ENCODE peak calls at places on chromosomes 1 and 21, in four cellular contexts. P is pancreas, K is left ventricle myocardium inferior, H is upper lobe of right lung. L is an unnamed sample.

GRCh38 chr21:34548782-34549376 is 36.9 kb upstream of the KCNE1 start:
- DNase-seq in P (no peak), H (no peak), K (no peak), L (no peak)

GRCh38 chr1:12438349-12438924 is 179.6 kb downstream of the DHRS3 start:
- DNase-seq in P (no peak), K (no peak), H (no peak), L (no peak)

GRCh38 chr21:44802396-44803153 is 955 bp upstream of the UBE2G2 start:
- DNase-seq in P (no peak), H (no peak), K (no peak), L (no peak)

GRCh38 chr1:109818351-109819325 is 54.9 kb upstream of the EPS8L3 start:
- DNase-seq in K (no peak), H (no peak), P (no peak), L (no peak)

GRCh38 chr21:44951186-44951915 is 11.5 kb downstream of the SLX9 start:
- DNase-seq in P (no peak), H (peak; percentile 59), K (peak; percentile 19), L (no peak)

GRCh38 chr1:245301921-245302320 is 147.1 kb downstream of the KIF26B start:
- DNase-seq in P (no peak), H (no peak), K (no peak), L (no peak)

GRCh38 chr1:45221716-45222115 is 15.3 kb upstream of the ZSWIM5 start:
- DNase-seq in P (no peak), H (no peak), K (no peak), L (no peak)

GRCh38 chr1:86416343-86416742 is 7.6 kb upstream of the CLCA2 start:
- DNase-seq in H (no peak), K (no peak), P (no peak), L (no peak)

GRCh38 chr1:20143318-20143717 is 4.2 kb downstream of the PLA2G2F start:
- DNase-seq in P (no peak), H (peak; percentile 53), K (no peak), L (no peak)

GRCh38 chr21:41506526-41507520 is 1.1 kb downstream of the TMPRSS2 start:
- DNase-seq in K (no peak), P (peak; percentile 73), H (peak; percentile 83), L (no peak)

GRCh38 chr21:41507521-41508414 is at the start of gene TMPRSS2:
- DNase-seq in H (peak; percentile 93), K (no peak), P (peak; percentile 90), L (no peak)

GRCh38 chr21:41509206-41509496 is 1.2 kb upstream of the TMPRSS2 start:
- DNase-seq in P (no peak), K (no peak), H (no peak), L (no peak)

GRCh38 chr21:41509733-41510132 is 1.8 kb upstream of the TMPRSS2 start:
- DNase-seq in K (no peak), P (no peak), H (no peak), L (no peak)

DNA sequence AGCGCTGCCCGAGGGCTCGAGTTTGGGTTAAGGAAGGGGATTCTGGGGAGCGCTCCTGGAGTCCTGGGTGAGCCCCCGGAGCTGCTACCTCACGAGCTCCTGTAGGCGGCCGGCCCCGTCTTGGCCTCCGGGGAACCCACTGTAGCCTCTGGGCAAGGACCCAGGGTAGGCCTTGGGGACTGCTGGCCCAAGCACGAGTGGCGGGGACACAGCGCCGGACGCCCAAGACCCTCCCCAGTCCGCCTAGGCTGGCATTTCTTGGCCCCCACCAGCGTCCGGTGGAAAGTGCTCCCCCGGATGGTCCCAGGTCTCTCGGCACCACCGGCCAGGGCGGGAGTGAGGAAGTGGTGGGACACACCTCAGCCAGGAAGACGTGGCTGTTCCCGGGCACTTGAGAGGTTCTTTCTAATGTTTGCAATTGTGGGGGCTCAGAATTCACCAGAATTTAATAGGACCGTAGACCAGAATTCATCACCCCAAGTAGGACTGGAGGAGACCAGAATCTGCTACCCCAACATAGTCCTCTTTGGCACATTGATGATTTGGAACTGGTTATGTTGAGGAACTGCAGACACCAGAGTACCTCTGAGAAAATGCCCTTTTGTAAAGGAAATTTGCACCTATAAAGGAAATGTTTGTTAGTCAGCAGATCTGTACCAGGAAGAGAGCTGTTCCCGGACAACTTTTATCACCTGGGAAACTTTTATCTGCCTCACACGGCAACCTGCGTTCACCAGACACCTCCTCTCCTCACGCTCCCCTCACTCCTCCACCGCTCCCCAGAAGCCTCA is 652 bp upstream of the TMPRSS2 start:
- DNase-seq in K (no peak), H (no peak), P (peak; percentile 59), L (no peak)
- H3K4me3 ChIP-seq in K (peak overlapping the region; percentile 56), H (peak overlapping the region; percentile 52), P (peak overlapping the region; percentile 60), L (no peak overlapping the region)

DNA sequence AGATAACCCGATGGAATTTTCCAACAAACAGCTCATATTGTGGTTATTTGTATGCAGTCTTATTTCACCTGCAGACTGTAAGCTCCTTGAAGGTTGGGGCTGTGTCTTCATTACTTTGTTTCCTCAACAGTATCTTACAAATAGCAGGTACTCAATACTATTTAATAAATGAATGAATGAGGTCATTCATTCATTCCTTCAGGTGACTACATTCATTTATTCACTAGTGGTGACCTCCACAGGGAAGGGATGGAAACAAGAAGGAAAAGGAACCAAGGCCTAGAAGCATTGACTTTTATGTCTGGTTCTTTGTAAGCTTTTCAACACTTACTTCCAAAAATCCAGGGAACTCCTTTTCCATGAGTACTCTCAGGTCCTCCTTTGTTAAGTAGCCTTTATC is 7.9 kb downstream of the S100A10 start:
- DNase-seq in H (no peak), K (no peak), P (no peak), L (no peak)
- H3K4me1 ChIP-seq in H (peaks cover 54% of the 10 kb centered on the region), K (peaks cover 93% of the 10 kb centered on the region), P (peaks cover 21% of the 10 kb centered on the region), L (peaks cover 12% of the 10 kb centered on the region)

DNA sequence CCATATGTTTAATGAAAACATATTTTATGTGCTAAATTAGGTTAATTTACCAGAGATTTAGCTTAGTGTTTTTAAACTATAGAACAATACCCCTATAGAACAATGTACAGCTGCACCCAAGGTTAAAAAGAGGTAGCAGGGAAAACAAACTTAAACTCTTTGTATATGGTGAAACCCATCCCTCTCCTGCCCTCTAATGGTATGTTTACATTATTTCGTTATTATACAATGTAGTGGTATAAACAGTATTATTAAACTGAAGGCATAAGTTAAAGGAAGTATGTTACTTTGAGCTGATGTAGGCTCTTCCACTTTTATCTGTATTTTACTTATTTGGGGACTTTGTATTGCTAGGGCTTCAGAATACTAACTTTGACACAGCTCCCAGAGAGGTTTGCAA is 16.7 kb upstream of the ZYG11A start:
- DNase-seq in K (no peak), P (no peak), H (no peak), L (no peak)
- TF ChIP-seq CTCF in K (no peak), P (no peak), H (no peak), L (no peak)

GRCh38 chr1:8417625-8418024 is 99.7 kb downstream of the SLC45A1 start:
- DNase-seq in P (no peak), K (no peak), H (no peak), L (no peak)
- H3K4me3 ChIP-seq in P (no peak overlapping the region), K (peak overlapping the region; percentile 84), H (no peak overlapping the region), L (no peak overlapping the region)

GRCh38 chr1:906532-907420 is 16.9 kb upstream of the SAMD11 start:
- DNase-seq in H (peak; percentile 75), K (peak; percentile 16), P (peak; percentile 16), L (peak; percentile 33)
- H3K4me1 ChIP-seq in H (peaks cover 15% of the 10 kb centered on the region), K (peaks cover 26% of the 10 kb centered on the region), P (no peaks in the 10 kb centered on the region), L (no peaks in the 10 kb centered on the region)

DNA sequence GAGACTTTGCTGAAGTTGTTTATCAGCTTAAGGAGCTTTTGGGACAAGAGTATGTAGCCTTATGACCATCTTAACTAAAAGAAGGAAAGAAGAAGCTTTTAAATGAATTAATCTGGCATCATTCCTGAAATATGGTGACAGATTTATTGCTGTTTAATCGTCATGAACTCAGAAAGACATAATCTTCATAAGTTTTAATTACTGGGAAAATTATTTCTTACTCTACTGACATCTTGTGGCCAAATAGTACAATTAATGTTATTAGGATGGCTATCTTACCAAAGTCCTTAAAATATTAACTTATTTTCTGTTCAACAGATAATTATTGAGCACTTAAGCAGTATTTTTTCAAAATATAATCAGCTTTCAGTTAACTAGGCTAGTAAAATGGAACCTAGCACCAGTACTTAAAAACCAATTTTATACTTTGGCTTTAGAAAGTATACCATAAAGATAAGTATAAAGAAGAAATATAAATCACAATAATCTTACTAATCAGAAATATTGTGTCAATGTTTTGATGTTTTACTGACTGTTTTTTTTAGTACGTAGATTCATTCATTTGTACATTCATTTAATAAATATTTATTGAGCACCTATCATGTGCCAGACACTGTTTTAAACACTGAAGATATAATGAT is 34.7 kb upstream of the GPR25 start:
- DNase-seq in H (no peak), K (no peak), P (no peak), L (no peak)
- TF ChIP-seq CTCF in H (peak; percentile 56), K (peak; percentile 65), P (no peak), L (peak; percentile 8)

GRCh38 chr21:15001113-15001512 is 63.7 kb downstream of the NRIP1 start:
- DNase-seq in H (no peak), P (no peak), K (no peak), L (no peak)

GRCh38 chr21:15003463-15004135 is 61.2 kb downstream of the NRIP1 start:
- DNase-seq in H (no peak), P (no peak), K (no peak), L (no peak)

GRCh38 chr21:15004721-15005370 is 60.0 kb downstream of the NRIP1 start:
- DNase-seq in H (no peak), K (no peak), P (no peak), L (no peak)

GRCh38 chr21:15000076-15000475 is 64.7 kb downstream of the NRIP1 start:
- DNase-seq in H (no peak), P (no peak), K (no peak), L (no peak)

GRCh38 chr21:15001773-15002647 is 62.8 kb downstream of the NRIP1 start:
- DNase-seq in P (no peak), K (no peak), H (no peak), L (no peak)
- H3K4me3 ChIP-seq in P (no peak overlapping the region), K (no peak overlapping the region), H (no peak overlapping the region), L (no peak overlapping the region)

GRCh38 chr1:2046953-2047748 is 3.1 kb upstream of the PRKCZ start:
- DNase-seq in H (no peak), K (no peak), P (no peak), L (no peak)
- H3K4me1 ChIP-seq in H (peaks cover 28% of the 10 kb centered on the region), K (peaks cover 40% of the 10 kb centered on the region), P (peaks cover 8% of the 10 kb centered on the region), L (peaks cover 4% of the 10 kb centered on the region)